ENCODE peak calls at places on chromosomes 6 and 20, in seven cellular contexts. A is GM23248, E is T-helper 17 cell, G is K562, B is uterus, R is heart right ventricle, Q is right atrium auricular region. T is an unnamed sample. For H3K9me3, the result is how much of the 10 kb centered on the place peaks cover.

GRCh38 chr20:22962567-22963439 is 72.3 kb upstream of the SSTR4 start:
- DNase-seq in A (no peak), E (no peak), G (no peak), B (no peak), R (no peak), Q (no peak), T (no peak)

GRCh38 chr6:50236164-50236563 is 186.4 kb upstream of the DEFB112 start:
- DNase-seq in A (no peak), E (no peak), G (no peak), B (no peak), R (no peak), Q (no peak), T (no peak)

GRCh38 chr6:90286884-90287488 is 9.7 kb downstream of the BACH2 start:
- DNase-seq in A (peak), E (no peak), G (peak), B (peak), R (no peak), Q (no peak), T (no peak)

GRCh38 chr20:19784511-19785172 is 26.6 kb downstream of the RIN2 start:
- DNase-seq in A (peak), E (no peak), G (peak), B (peak), R (peak), Q (peak), T (peak)

GRCh38 chr6:122798099-122798641 is 9.1 kb downstream of the SMPDL3A start:
- DNase-seq in A (peak), E (no peak), G (no peak), B (no peak), R (no peak), Q (no peak), T (no peak)

GRCh38 chr6:149934249-149935156 is 7.3 kb upstream of the ULBP2 start:
- DNase-seq in A (peak), E (peak), G (peak), B (peak), R (peak), Q (peak), T (no peak)

GRCh38 chr6:167706313-167707109 is 120.2 kb upstream of the AFDN start:
- DNase-seq in A (no peak), E (peak), G (no peak), B (no peak), R (no peak), Q (no peak), T (no peak)

GRCh38 chr6:19803331-19804330 is 33.5 kb upstream of the ID4 start:
- DNase-seq in A (peak), E (no peak), G (no peak), B (no peak), R (no peak), Q (no peak), T (no peak)

GRCh38 chr6:160430203-160430602 is 82.0 kb downstream of the SLC22A3 start:
- DNase-seq in A (no peak), E (no peak), G (no peak), B (no peak), R (no peak), Q (no peak), T (no peak)

GRCh38 chr6:25017486-25017885 is 81.7 kb upstream of the RIPOR2 start:
- DNase-seq in A (no peak), E (no peak), G (no peak), B (no peak), R (no peak), Q (no peak), T (no peak)

GRCh38 chr6:136117081-136117480 is 133.0 kb downstream of the MTFR2 start:
- DNase-seq in A (peak), E (no peak), G (no peak), B (no peak), R (no peak), Q (no peak), T (no peak)

GRCh38 chr6:15417811-15418210 is 171.9 kb downstream of the JARID2 start:
- DNase-seq in A (peak), E (no peak), G (no peak), B (no peak), R (no peak), Q (no peak), T (no peak)

GRCh38 chr6:99219788-99220187 is 129.7 kb downstream of the FAXC start:
- DNase-seq in A (no peak), E (no peak), G (no peak), B (no peak), R (no peak), Q (no peak), T (no peak)

GRCh38 chr20:63457737-63458136 is 14.7 kb downstream of the KCNQ2 start:
- DNase-seq in A (peak), E (no peak), G (no peak), B (no peak), R (peak), Q (no peak), T (no peak)

GRCh38 chr6:95959291-95959690 is 56.5 kb upstream of the FUT9 start:
- DNase-seq in A (no peak), E (no peak), G (no peak), B (no peak), R (no peak), Q (no peak), T (no peak)

DNA sequence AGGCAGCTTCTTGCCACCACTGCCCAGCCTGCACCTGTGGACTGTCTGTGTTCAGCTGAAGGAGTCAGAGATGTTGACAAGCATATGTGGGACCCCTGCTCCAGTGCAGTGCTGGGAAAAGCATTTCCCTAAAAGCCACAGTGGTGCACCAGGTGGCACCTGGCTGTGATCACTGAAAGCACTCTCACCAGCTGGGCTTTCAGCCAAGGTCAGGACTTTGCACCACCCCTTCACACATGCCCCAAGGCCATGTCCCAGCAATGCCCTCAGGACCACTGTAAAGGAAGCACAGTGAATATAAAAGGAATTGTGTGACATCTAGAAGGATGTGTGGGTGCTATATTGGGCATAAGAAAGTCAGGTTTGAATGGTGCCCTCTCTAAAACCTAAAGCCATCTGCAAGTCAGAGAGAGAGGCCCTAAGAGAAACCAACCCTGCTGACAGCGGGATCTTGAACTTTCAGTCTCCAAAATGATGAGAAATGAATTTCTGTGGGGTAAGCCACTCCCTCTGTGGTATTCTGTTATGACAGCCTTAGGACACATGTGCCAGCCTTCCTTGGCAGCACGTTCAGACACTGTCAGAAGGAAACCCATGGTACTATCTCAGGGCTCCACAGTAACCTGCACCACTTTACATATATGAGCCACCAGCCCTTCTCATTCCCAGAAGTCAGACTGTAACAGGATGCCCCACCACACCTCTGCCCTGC is 30.7 kb downstream of the CBLN4 start:
- DNase-seq in A (no peak), E (no peak), G (no peak), B (no peak), R (no peak), Q (no peak), T (no peak)
- H3K9me3 ChIP-seq in A (under half), E (under half), G (under half), B (under half), R (under half), Q (under half), T (under half)

DNA sequence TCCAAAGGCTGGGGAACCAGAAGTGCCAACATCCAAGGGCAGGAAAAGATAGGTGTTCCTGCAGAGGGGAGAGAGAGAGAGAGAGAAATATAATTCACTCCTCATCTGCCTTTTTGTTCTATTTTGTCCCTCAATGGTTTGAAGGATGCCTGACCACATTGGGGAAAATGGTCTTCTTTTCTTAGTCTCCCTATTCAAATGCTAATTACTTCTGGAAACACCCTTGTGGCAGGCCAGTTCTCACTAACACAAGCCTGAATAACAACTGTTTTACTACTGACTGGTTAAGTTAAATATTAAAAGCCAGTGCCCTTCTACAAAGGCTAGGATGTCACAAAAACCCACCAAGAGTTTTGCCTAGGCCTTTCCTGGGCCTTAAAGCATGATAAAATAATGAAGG is 425.4 kb upstream of the HTR1E start:
- DNase-seq in A (no peak), E (no peak), G (no peak), B (no peak), R (no peak), Q (no peak), T (no peak)
- H3K9me3 ChIP-seq in A (under half), E (under half), G (under half), B (under half), R (under half), Q (under half), T (under half)

GRCh38 chr20:29325304-29325640 is 1932.2 kb upstream of the DEFB115 start:
- DNase-seq in A (no peak), E (no peak), G (peak), B (no peak), R (no peak), Q (no peak), T (no peak)

GRCh38 chr20:29326376-29327070 is 1930.9 kb upstream of the DEFB115 start:
- DNase-seq in A (no peak), E (no peak), G (no peak), B (no peak), R (no peak), Q (no peak), T (no peak)
- H3K9me3 ChIP-seq in A (under half), E (under half), G (under half), B (under half), R (under half), Q (under half), T (under half)

DNA sequence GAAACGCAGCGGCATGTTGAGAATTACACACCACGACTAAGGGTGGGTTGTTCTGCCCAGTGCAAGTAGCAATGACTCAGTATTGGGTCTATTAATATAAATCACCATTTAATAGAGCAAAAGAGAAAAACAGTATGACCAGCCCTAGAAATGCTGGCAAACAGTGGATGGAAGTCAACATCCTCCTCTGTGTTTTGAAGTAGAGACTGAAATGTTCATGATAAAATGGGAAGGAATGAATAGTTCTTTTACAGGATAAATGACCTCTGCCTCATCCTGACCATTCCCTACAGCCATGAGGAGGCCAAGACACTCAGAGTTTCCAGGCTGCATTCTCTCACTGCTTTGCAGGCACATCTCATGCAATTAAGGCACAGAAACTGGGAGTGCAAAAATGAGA is 111.8 kb downstream of the PSMB1 start:
- DNase-seq in A (peak), E (no peak), G (no peak), B (peak), R (no peak), Q (no peak), T (no peak)
- H3K9me3 ChIP-seq in A (under half), E (under half), G (under half), B (under half), R (under half), Q (under half), T (under half)

GRCh38 chr20:13991311-13991710 is 897 bp upstream of the SEL1L2 start:
- DNase-seq in A (no peak), E (no peak), G (no peak), B (no peak), R (no peak), Q (no peak), T (no peak)

GRCh38 chr20:13996265-13996664 is 949 bp downstream of the MACROD2 start:
- DNase-seq in A (peak), E (no peak), G (no peak), B (no peak), R (no peak), Q (no peak), T (no peak)

GRCh38 chr20:13995841-13996240 is 525 bp downstream of the MACROD2 start:
- DNase-seq in A (peak), E (no peak), G (no peak), B (peak), R (peak), Q (no peak), T (no peak)

GRCh38 chr20:13990465-13990864 is at the start of gene SEL1L2:
- DNase-seq in A (no peak), E (no peak), G (no peak), B (no peak), R (no peak), Q (no peak), T (no peak)

DNA sequence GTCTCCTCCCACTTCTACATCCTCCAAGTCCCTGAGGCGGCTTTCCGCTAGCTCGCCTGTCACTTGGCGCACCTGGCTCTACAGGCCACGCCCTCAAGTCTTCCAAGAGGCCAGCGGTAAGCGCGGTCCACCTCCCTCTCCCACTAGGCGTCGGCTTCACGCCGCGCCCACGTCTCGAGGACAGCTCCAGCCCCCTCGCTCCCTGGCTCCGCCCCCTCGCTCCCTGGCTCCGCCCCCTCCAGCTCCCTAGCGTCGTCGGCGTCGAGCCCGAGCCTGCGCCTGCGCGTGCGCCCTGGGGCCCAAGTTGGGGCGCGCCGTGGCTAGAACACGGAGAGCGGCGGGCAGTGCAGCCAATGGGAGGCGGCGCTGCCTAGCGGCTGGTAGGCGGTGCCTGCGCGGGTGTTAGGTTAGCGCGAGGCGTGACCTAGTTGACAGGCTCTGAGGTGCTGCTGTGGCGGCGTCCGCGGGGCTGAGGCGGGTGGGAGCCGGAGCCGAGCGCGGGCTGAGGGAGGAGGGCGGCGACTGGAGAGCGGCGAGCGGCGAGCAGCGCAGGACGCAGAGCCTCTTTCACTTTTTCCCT is at the start of gene MACROD2:
- DNase-seq in A (peak), E (no peak), G (peak), B (peak), R (peak), Q (peak), T (peak)
- H3K9me3 ChIP-seq in A (under half), E (under half), G (under half), B (under half), R (under half), Q (under half), T (under half)

DNA sequence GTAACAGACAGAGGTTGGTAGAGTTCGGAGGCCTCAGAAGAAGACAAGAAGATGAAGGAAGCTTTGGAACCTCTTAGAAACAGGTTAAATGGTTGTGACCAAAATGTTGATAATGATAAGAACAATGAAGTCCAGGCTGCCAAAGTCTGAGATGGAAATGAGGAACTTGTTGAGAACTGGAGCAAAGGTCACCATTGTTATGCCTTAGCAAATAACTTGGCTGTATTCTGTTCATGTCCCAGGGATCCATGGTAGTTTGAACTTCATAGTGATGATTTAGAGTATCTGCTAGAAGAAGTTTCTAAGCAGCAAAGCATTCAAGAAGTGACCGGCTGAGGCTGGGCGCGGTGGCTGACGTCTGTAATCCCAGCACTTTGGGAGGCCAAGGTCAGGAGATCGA is 11.1 kb upstream of the LSM14B start:
- DNase-seq in A (no peak), E (no peak), G (no peak), B (no peak), R (no peak), Q (no peak), T (no peak)
- H3K9me3 ChIP-seq in A (under half), E (under half), G (under half), B (under half), R (half or more), Q (under half), T (half or more)

DNA sequence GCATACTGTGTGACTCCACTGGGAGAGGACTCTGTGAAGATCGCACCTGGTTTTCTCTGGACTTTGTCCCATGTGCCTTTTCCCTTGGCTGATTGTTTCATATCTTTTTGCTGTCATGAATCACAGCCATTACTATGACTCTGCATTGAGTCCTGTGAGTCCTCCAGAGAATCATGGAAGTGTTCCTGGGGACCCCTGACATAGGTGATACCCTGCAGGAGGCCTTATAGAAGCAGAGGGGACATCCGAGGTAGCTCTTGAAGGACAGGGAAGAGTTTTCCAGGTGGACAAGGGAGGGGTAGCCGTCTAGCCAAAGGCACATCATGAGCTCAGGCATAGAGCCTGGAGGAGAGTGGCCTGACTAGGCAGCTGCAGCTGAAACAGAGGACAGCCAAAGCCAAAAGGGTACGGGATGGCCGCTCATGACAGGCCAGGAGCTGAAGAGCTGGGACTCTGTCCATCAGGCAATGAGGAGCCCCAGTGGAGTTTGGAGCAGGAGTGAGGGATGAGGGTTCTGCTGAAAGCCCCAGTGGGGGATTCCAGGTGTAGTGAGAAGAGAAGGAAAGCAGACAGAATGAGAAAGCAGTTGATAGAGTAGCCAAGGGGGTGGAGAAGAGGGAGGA is 86.6 kb upstream of the TOX2 start:
- DNase-seq in A (no peak), E (no peak), G (no peak), B (no peak), R (no peak), Q (peak), T (no peak)
- H3K9me3 ChIP-seq in A (under half), E (under half), G (under half), B (under half), R (under half), Q (under half), T (under half)

GRCh38 chr20:59663513-59663890 is 59.2 kb downstream of the PHACTR3 start:
- DNase-seq in A (no peak), E (no peak), G (no peak), B (no peak), R (no peak), Q (no peak), T (no peak)
- H3K9me3 ChIP-seq in A (under half), E (under half), G (under half), B (under half), R (under half), Q (under half), T (under half)

GRCh38 chr6:148667395-148667794 is 79.4 kb upstream of the UST start:
- DNase-seq in A (no peak), E (no peak), G (no peak), B (no peak), R (no peak), Q (no peak), T (no peak)
- H3K9me3 ChIP-seq in A (under half), E (under half), G (under half), B (under half), R (half or more), Q (under half), T (under half)

T was measured in ascending aorta.